ENCODE peak calls at places on chromosomes 11 and 22, in six cellular contexts. One of them, this sample, is unnamed.

GRCh38 chr11:69915501-69916250 is 96.5 kb upstream of the FGF3 start:
- DNase-seq in dorsolateral prefrontal cortex: peak
- DNase-seq in OCI-LY7: peak
- DNase-seq in coronary artery: peak
- DNase-seq in fibroblast of lung: peak
- DNase-seq in stomach: peak
- DNase-seq in this sample: peak

GRCh38 chr11:128465531-128465930 is 121.8 kb downstream of the ETS1 start:
- DNase-seq in coronary artery: no peak
- DNase-seq in OCI-LY7: no peak
- DNase-seq in dorsolateral prefrontal cortex: no peak
- DNase-seq in fibroblast of lung: no peak
- DNase-seq in stomach: no peak
- DNase-seq in this sample: no peak

GRCh38 chr11:63920870-63921417 is 4.0 kb upstream of the RCOR2 start:
- DNase-seq in coronary artery: no peak
- DNase-seq in dorsolateral prefrontal cortex: no peak
- DNase-seq in fibroblast of lung: no peak
- DNase-seq in stomach: no peak
- DNase-seq in OCI-LY7: peak
- DNase-seq in this sample: no peak

GRCh38 chr22:39491696-39492095 is 10.4 kb upstream of the MIEF1 start:
- DNase-seq in OCI-LY7: no peak
- DNase-seq in coronary artery: no peak
- DNase-seq in dorsolateral prefrontal cortex: no peak
- DNase-seq in fibroblast of lung: no peak
- DNase-seq in stomach: no peak
- DNase-seq in this sample: no peak

GRCh38 chr22:29503811-29504372 is 23.9 kb downstream of the NEFH start:
- DNase-seq in stomach: no peak
- DNase-seq in dorsolateral prefrontal cortex: no peak
- DNase-seq in coronary artery: no peak
- DNase-seq in OCI-LY7: no peak
- DNase-seq in fibroblast of lung: peak
- DNase-seq in this sample: peak

GRCh38 chr11:134742228-134742612 is 330.2 kb upstream of the B3GAT1 start:
- DNase-seq in fibroblast of lung: peak
- DNase-seq in coronary artery: no peak
- DNase-seq in OCI-LY7: no peak
- DNase-seq in stomach: no peak
- DNase-seq in dorsolateral prefrontal cortex: no peak
- DNase-seq in this sample: no peak

GRCh38 chr11:11463397-11463796 is 110.3 kb upstream of the CSNK2A3 start:
- DNase-seq in coronary artery: no peak
- DNase-seq in OCI-LY7: no peak
- DNase-seq in dorsolateral prefrontal cortex: no peak
- DNase-seq in fibroblast of lung: no peak
- DNase-seq in stomach: no peak
- DNase-seq in this sample: peak

GRCh38 chr11:2416765-2417164 is 16.2 kb downstream of the TSSC4 start:
- DNase-seq in fibroblast of lung: no peak
- DNase-seq in coronary artery: no peak
- DNase-seq in OCI-LY7: no peak
- DNase-seq in stomach: no peak
- DNase-seq in dorsolateral prefrontal cortex: no peak
- DNase-seq in this sample: no peak

GRCh38 chr22:17064498-17065100 is 20.2 kb upstream of the IL17RA start:
- DNase-seq in fibroblast of lung: no peak
- DNase-seq in OCI-LY7: no peak
- DNase-seq in dorsolateral prefrontal cortex: no peak
- DNase-seq in stomach: no peak
- DNase-seq in coronary artery: no peak
- DNase-seq in this sample: no peak

GRCh38 chr22:10961043-10961860 is 4566.7 kb upstream of the OR11H1 start:
- DNase-seq in stomach: no peak
- DNase-seq in coronary artery: no peak
- DNase-seq in OCI-LY7: no peak
- DNase-seq in dorsolateral prefrontal cortex: no peak
- DNase-seq in fibroblast of lung: no peak
- DNase-seq in this sample: no peak

GRCh38 chr22:39690901-39691620 is 120.5 kb downstream of the CACNA1I start:
- DNase-seq in stomach: no peak
- DNase-seq in OCI-LY7: no peak
- DNase-seq in dorsolateral prefrontal cortex: peak
- DNase-seq in fibroblast of lung: no peak
- DNase-seq in coronary artery: no peak
- DNase-seq in this sample: peak

GRCh38 chr11:65915821-65916251 is 3.0 kb downstream of the C11orf68 start:
- DNase-seq in coronary artery: peak
- DNase-seq in OCI-LY7: no peak
- DNase-seq in dorsolateral prefrontal cortex: no peak
- DNase-seq in fibroblast of lung: peak
- DNase-seq in stomach: peak
- DNase-seq in this sample: peak

GRCh38 chr11:66262696-66263095 is 5.7 kb upstream of the RAB1B start:
- DNase-seq in coronary artery: no peak
- DNase-seq in fibroblast of lung: no peak
- DNase-seq in stomach: no peak
- DNase-seq in dorsolateral prefrontal cortex: no peak
- DNase-seq in OCI-LY7: no peak
- DNase-seq in this sample: no peak

GRCh38 chr11:62137881-62138629 is 14.2 kb downstream of the INCENP start:
- DNase-seq in dorsolateral prefrontal cortex: no peak
- DNase-seq in coronary artery: no peak
- DNase-seq in fibroblast of lung: no peak
- DNase-seq in OCI-LY7: no peak
- DNase-seq in stomach: no peak
- DNase-seq in this sample: no peak

GRCh38 chr11:76120513-76121081 is 85.7 kb downstream of the WNT11 start:
- DNase-seq in stomach: no peak
- DNase-seq in coronary artery: no peak
- DNase-seq in fibroblast of lung: no peak
- DNase-seq in dorsolateral prefrontal cortex: no peak
- DNase-seq in OCI-LY7: no peak
- DNase-seq in this sample: peak

GRCh38 chr11:86740628-86741488 is 59.5 kb upstream of the PRSS23 start:
- DNase-seq in stomach: no peak
- DNase-seq in fibroblast of lung: peak
- DNase-seq in OCI-LY7: no peak
- DNase-seq in coronary artery: peak
- DNase-seq in dorsolateral prefrontal cortex: no peak
- DNase-seq in this sample: peak

GRCh38 chr11:69088676-69089146 is 40.0 kb downstream of the TPCN2 start:
- DNase-seq in stomach: peak
- DNase-seq in fibroblast of lung: peak
- DNase-seq in coronary artery: no peak
- DNase-seq in dorsolateral prefrontal cortex: peak
- DNase-seq in OCI-LY7: peak
- DNase-seq in this sample: peak

GRCh38 chr22:27515091-27515523 is 286.4 kb downstream of the MN1 start:
- DNase-seq in coronary artery: peak
- DNase-seq in fibroblast of lung: peak
- DNase-seq in dorsolateral prefrontal cortex: no peak
- DNase-seq in OCI-LY7: no peak
- DNase-seq in stomach: no peak
- DNase-seq in this sample: no peak

GRCh38 chr22:47918936-47919505 is 1156.6 kb downstream of the TBC1D22A start:
- DNase-seq in dorsolateral prefrontal cortex: no peak
- DNase-seq in fibroblast of lung: no peak
- DNase-seq in coronary artery: no peak
- DNase-seq in OCI-LY7: peak
- DNase-seq in stomach: no peak
- DNase-seq in this sample: no peak

GRCh38 chr22:45647532-45648225 is 24.0 kb upstream of the ATXN10 start:
- DNase-seq in dorsolateral prefrontal cortex: no peak
- DNase-seq in stomach: no peak
- DNase-seq in OCI-LY7: no peak
- DNase-seq in fibroblast of lung: no peak
- DNase-seq in coronary artery: no peak
- DNase-seq in this sample: no peak

GRCh38 chr22:35609261-35609660 is 7.9 kb downstream of the MB start:
- DNase-seq in fibroblast of lung: no peak
- DNase-seq in dorsolateral prefrontal cortex: no peak
- DNase-seq in OCI-LY7: no peak
- DNase-seq in coronary artery: no peak
- DNase-seq in stomach: no peak
- DNase-seq in this sample: no peak

GRCh38 chr11:34379539-34379938 is 21.7 kb upstream of the ABTB2 start:
- DNase-seq in coronary artery: no peak
- DNase-seq in stomach: no peak
- DNase-seq in OCI-LY7: no peak
- DNase-seq in dorsolateral prefrontal cortex: no peak
- DNase-seq in fibroblast of lung: no peak
- DNase-seq in this sample: no peak

GRCh38 chr22:48340727-48341709 is 1486.7 kb downstream of the BRD1 start:
- DNase-seq in stomach: no peak
- DNase-seq in coronary artery: no peak
- DNase-seq in dorsolateral prefrontal cortex: no peak
- DNase-seq in OCI-LY7: no peak
- DNase-seq in fibroblast of lung: no peak
- DNase-seq in this sample: no peak

GRCh38 chr11:112249871-112250590 is 10.6 kb downstream of the PLET1 start:
- DNase-seq in OCI-LY7: no peak
- DNase-seq in dorsolateral prefrontal cortex: no peak
- DNase-seq in stomach: no peak
- DNase-seq in fibroblast of lung: peak
- DNase-seq in coronary artery: no peak
- DNase-seq in this sample: peak
- H3K27ac ChIP-seq in OCI-LY7: no peak
- H3K27ac ChIP-seq in dorsolateral prefrontal cortex: no peak
- H3K27ac ChIP-seq in stomach: no peak
- H3K27ac ChIP-seq in fibroblast of lung: no peak
- H3K27ac ChIP-seq in coronary artery: no peak
- H3K27ac ChIP-seq in this sample: no peak

GRCh38 chr11:36374726-36375125 is 78.6 kb downstream of the PRR5L start:
- DNase-seq in OCI-LY7: no peak
- DNase-seq in fibroblast of lung: no peak
- DNase-seq in stomach: no peak
- DNase-seq in dorsolateral prefrontal cortex: no peak
- DNase-seq in coronary artery: no peak
- DNase-seq in this sample: peak

GRCh38 chr11:36373040-36374010 is 77.2 kb downstream of the PRR5L start:
- DNase-seq in dorsolateral prefrontal cortex: no peak
- DNase-seq in OCI-LY7: no peak
- DNase-seq in fibroblast of lung: peak
- DNase-seq in stomach: no peak
- DNase-seq in coronary artery: no peak
- DNase-seq in this sample: peak

GRCh38 chr11:36376888-36377758 is 81.0 kb downstream of the PRR5L start:
- DNase-seq in dorsolateral prefrontal cortex: peak
- DNase-seq in stomach: peak
- DNase-seq in fibroblast of lung: peak
- DNase-seq in coronary artery: no peak
- DNase-seq in OCI-LY7: no peak
- DNase-seq in this sample: peak

GRCh38 chr11:36376315-36376887 is 80.3 kb downstream of the PRR5L start:
- DNase-seq in dorsolateral prefrontal cortex: no peak
- DNase-seq in fibroblast of lung: peak
- DNase-seq in coronary artery: no peak
- DNase-seq in stomach: peak
- DNase-seq in OCI-LY7: no peak
- DNase-seq in this sample: peak

DNA sequence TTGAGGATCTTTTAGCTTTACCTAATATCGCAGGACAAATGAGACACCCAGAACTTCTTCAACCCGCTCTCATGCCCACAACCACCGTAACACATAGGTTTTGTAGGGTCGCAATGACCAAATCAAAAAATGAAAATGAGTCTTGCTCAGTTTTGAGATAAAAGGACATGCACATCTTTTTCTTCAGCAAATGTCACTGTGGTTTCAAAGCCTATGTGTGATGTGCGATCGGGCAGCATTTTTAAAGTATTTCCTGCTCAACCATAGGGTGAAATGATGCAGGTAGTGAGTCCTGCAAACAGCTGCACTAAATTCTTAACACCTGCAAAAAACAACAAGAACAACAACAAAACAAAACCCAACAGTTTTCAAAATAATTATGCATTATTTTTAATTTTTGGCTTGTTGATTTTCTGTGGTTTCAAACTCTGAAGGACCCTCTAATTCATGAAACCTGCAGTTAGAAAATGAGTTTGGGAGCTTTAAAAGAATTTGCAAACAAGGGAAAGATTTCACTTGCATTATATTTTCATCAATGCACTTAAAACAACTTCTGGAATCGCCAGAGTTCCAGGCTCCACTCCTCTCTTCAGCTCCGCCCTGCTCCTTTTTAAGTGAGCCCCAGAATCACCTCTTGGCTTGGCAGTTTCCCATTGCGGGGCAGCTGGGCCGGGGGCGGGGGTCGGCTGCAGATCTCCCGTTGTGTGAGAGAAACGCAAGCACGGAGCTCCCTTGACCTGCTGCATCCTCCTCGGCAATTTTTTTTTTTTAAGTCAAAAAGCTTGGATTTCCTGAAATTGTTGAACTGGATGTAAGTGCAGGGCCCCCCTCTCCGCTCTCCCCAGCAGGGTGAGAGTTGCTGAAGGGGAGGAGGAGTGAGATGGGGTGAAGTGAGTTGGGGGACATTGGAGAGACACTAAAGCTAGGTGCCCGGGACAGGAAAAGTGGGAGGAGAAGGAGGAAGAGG is 79.5 kb downstream of the PRR5L start:
- DNase-seq in stomach: no peak
- DNase-seq in OCI-LY7: no peak
- DNase-seq in dorsolateral prefrontal cortex: no peak
- DNase-seq in coronary artery: no peak
- DNase-seq in fibroblast of lung: peak
- DNase-seq in this sample: no peak
- H3K27ac ChIP-seq in stomach: no peak
- H3K27ac ChIP-seq in OCI-LY7: no peak
- H3K27ac ChIP-seq in dorsolateral prefrontal cortex: peak
- H3K27ac ChIP-seq in coronary artery: peak
- H3K27ac ChIP-seq in fibroblast of lung: no peak
- H3K27ac ChIP-seq in this sample: peak

GRCh38 chr11:9448576-9449352 is 12.0 kb upstream of the ZNF143 start:
- DNase-seq in stomach: no peak
- DNase-seq in coronary artery: no peak
- DNase-seq in fibroblast of lung: no peak
- DNase-seq in OCI-LY7: no peak
- DNase-seq in dorsolateral prefrontal cortex: no peak
- DNase-seq in this sample: no peak

DNA sequence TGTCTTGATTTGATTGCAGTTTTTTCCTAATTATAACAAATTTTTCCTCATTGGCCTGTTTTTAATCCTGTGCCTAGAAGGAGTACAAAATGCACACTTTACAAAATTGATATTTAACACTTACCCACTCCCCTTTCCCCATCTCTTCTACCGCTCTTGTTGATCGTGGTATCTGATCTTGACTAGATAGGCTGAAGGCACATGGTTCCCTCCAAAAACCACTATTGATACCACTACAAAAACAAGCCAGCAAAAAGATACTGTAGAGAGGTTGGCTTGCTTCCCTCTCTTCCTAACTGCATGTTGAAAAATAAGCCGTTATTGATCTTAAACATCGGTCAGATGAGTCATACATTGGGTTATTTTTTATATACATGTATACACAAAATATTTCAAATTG is 14.6 kb upstream of the ZNF143 start:
- DNase-seq in fibroblast of lung: no peak
- DNase-seq in coronary artery: no peak
- DNase-seq in dorsolateral prefrontal cortex: no peak
- DNase-seq in OCI-LY7: no peak
- DNase-seq in stomach: no peak
- DNase-seq in this sample: no peak
- H3K27ac ChIP-seq in fibroblast of lung: no peak
- H3K27ac ChIP-seq in coronary artery: no peak
- H3K27ac ChIP-seq in dorsolateral prefrontal cortex: no peak
- H3K27ac ChIP-seq in OCI-LY7: no peak
- H3K27ac ChIP-seq in stomach: no peak
- H3K27ac ChIP-seq in this sample: no peak

GRCh38 chr11:568306-569259 is 7.7 kb upstream of the PHRF1 start:
- DNase-seq in dorsolateral prefrontal cortex: peak
- DNase-seq in coronary artery: peak
- DNase-seq in OCI-LY7: peak
- DNase-seq in stomach: peak
- DNase-seq in fibroblast of lung: peak
- DNase-seq in this sample: peak
- H3K27ac ChIP-seq in dorsolateral prefrontal cortex: peak
- H3K27ac ChIP-seq in coronary artery: peak
- H3K27ac ChIP-seq in OCI-LY7: no peak
- H3K27ac ChIP-seq in stomach: peak
- H3K27ac ChIP-seq in fibroblast of lung: peak
- H3K27ac ChIP-seq in this sample: peak